ENCODE peak calls at places on chromosomes 3 and 15, in four cellular contexts. Z is lower lobe of right lung, I is astrocyte, P is neural progenitor cell. V is an unnamed sample.

GRCh38 chr3:184636774-184637316 is 75.0 kb downstream of the MAGEF1 start:
- DNase-seq in Z (no peak), I (peak; percentile 84), P (peak; percentile 46), V (no peak)

GRCh38 chr3:152471814-152472605 is 203.3 kb downstream of the MBNL1 start:
- DNase-seq in Z (peak; percentile 41), I (peak; percentile 32), P (peak; percentile 61), V (peak; percentile 52)

GRCh38 chr15:65368300-65368617 is 9.5 kb downstream of the IGDCC3 start:
- DNase-seq in Z (no peak), I (no peak), P (peak; percentile 90), V (no peak)

GRCh38 chr3:72487946-72488735 is 360.1 kb downstream of the SHQ1 start:
- DNase-seq in Z (no peak), I (peak; percentile 19), P (no peak), V (no peak)

GRCh38 chr3:37248179-37248578 is 73.8 kb upstream of the LRRFIP2 start:
- DNase-seq in Z (no peak), I (no peak), P (no peak), V (no peak)

GRCh38 chr15:75043509-75044257 is 20.3 kb downstream of the PPCDC start:
- DNase-seq in Z (peak; percentile 96), I (peak; percentile 99), P (no peak), V (peak; percentile 92)

GRCh38 chr15:91844928-91845327 is 8.6 kb upstream of the SLCO3A1 start:
- DNase-seq in Z (no peak), I (no peak), P (no peak), V (no peak)

GRCh38 chr3:52777959-52778805 is 783 bp downstream of the ITIH1 start:
- DNase-seq in Z (peak; percentile 20), I (no peak), P (peak; percentile 1), V (no peak)

GRCh38 chr3:112671930-112672715 is 31.2 kb upstream of the CCDC80 start:
- DNase-seq in Z (no peak), I (peak; percentile 99), P (no peak), V (no peak)

GRCh38 chr3:41846850-41847249 is 115.1 kb downstream of the ULK4 start:
- DNase-seq in Z (no peak), I (peak; percentile 23), P (no peak), V (no peak)

GRCh38 chr3:127456471-127457093 is 134.0 kb downstream of the TPRA1 start:
- DNase-seq in Z (no peak), I (peak; percentile 56), P (no peak), V (no peak)

GRCh38 chr3:4908769-4909156 is 70.5 kb upstream of the BHLHE40 start:
- DNase-seq in Z (no peak), I (no peak), P (no peak), V (no peak)

GRCh38 chr3:192188218-192188835 is 539.0 kb downstream of the FGF12 start:
- DNase-seq in Z (peak; percentile 64), I (peak; percentile 13), P (peak; percentile 80), V (no peak)

GRCh38 chr3:73653877-73654276 is 29.1 kb upstream of the PDZRN3 start:
- DNase-seq in Z (no peak), I (peak; percentile 20), P (no peak), V (no peak)

GRCh38 chr15:49889525-49889924 is 229.5 kb downstream of the ATP8B4 start:
- DNase-seq in Z (no peak), I (no peak), P (no peak), V (no peak)

GRCh38 chr3:52002768-52003167 is 7.1 kb upstream of the RPL29 start:
- DNase-seq in Z (no peak), I (no peak), P (peak; percentile 83), V (no peak)

GRCh38 chr3:44120721-44121582 is 120.7 kb upstream of the TOPAZ1 start:
- DNase-seq in Z (no peak), I (no peak), P (no peak), V (no peak)

GRCh38 chr3:123745184-123745855 is 138.8 kb downstream of the MYLK start:
- DNase-seq in Z (no peak), I (no peak), P (no peak), V (no peak)
- TF ChIP-seq CTCF in Z (peak; percentile 18), I (no peak), P (peak; percentile 47), V (no peak)

GRCh38 chr3:151345854-151346253 is 16.5 kb upstream of the P2RY13 start:
- DNase-seq in Z (no peak), I (peak; percentile 68), P (no peak), V (no peak)
- H3K4me1 ChIP-seq in Z (peaks cover 4% of the 10 kb centered on the region), I (no peaks in the 10 kb centered on the region), P (peaks cover 10% of the 10 kb centered on the region), V (no peaks in the 10 kb centered on the region)

GRCh38 chr3:47517937-47518336 is 4.4 kb upstream of the ELP6 start:
- DNase-seq in Z (no peak), I (no peak), P (no peak), V (no peak)

GRCh38 chr3:47513125-47513929 is at the start of gene ELP6:
- DNase-seq in Z (peak; percentile 98), I (peak; percentile 86), P (peak; percentile 98), V (peak; percentile 94)

GRCh38 chr3:47515100-47515499 is 1.6 kb upstream of the ELP6 start:
- DNase-seq in Z (no peak), I (no peak), P (no peak), V (no peak)

GRCh38 chr3:47515864-47516319 is 2.4 kb upstream of the ELP6 start:
- DNase-seq in Z (no peak), I (no peak), P (no peak), V (no peak)

DNA sequence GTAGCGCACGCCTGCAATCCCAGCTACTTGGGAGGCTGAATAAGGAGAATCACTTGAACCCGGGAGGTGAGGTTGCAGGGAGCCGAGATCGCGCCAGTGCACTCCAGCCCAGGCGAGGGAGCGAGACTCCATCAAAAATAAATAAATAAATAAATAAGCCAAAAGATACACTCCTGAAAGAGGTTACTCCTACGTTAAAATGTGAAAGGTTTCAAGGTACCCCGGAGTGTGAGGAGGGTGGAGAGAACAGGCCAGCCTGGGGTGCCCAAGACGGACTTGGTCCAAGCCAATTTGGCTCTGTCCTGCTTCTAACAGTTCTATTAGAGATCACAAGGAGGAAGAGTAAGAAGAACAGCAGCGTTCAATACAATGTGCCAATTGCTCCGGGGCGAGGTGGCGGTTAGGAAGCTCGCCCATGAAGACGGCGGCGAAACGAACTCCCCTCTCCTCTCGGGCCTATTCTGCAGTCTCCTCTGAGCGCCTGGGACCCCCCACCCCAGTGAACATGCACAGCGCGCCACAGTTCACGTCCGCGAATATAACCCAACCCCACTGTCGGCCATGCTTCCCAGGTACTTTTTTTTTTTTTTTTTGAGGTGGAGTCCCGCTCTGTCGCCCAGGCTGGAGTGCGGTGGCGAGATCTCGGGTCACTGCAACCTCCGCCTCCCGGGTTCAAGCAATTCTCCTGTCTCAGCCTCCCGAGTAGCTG is 942 bp downstream of the ELP6 start:
- DNase-seq in Z (no peak), I (no peak), P (peak; percentile 50), V (no peak)
- H3K27ac ChIP-seq in Z (peak overlapping the region; percentile 93), I (peak overlapping the region; percentile 96), P (no peak overlapping the region), V (peak overlapping the region; percentile 84)

DNA sequence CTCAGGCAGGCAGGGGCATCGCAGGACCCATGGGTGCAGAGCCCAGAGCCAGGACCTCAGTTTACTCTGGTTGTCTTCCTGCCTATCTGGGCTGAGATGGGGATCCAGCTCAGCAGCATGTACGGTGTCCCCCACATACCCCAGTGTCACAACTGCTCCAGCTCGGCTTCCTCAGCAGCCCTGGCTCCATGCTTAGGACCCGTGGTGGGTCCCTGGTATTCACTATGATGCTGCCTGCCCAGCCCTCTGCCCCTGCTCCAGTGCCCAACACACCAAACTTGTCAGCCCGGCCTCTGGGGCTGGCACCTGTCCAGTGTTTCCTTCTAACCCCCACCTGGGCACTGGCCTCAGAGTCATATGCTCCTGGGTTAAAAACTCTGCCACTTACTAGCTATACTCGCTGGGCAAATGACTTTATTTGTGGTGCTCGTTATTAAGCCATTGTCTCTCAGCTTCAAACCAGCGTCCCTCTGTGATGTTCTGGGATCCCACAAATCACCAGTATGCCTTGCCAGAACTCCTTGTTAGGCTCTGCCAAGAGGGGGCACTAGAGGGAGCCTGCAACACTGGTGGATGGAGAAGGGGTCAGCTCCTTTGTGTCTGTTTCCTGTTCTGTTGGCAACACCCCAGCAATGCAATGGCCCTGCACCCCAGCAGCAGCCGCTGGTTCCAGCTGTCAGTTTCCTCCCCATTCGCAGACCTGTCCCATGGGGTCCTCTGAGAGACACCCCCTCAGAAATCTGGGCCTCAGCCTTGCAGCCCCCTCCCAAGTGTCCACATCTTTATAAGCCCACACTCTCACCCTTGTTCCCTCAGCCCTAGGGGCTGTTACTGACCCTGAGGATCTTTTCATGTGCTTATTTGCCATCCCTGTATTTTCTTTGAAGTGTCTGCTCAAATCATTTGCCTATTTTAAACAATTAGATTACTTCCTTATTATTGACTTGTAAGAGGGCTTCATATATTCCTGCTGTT is 24.1 kb upstream of the MRPS22 start:
- DNase-seq in Z (no peak), I (no peak), P (peak; percentile 63), V (no peak)
- TF ChIP-seq CTCF in Z (peak; percentile 11), I (peak; percentile 27), P (peak; percentile 57), V (no peak)

DNA sequence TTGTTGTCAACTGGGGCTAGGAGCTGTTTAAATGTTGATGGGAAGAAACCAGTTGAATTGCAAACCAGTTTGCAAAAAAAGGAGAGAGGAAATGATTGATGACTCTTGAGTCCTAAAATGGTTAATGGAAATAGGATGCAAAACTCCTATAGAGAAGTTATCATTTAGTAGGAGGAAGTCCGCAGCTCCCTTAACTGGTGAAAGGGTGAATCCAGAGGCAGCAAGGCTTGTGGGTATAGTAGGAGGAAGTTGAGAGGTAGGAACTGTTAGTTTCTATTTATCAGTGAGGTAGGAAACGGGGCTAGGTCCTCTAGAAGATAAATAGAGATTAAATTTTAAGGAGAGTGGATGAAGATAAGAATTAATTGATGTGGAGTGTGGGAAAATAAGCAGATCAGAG is 15.4 kb downstream of the IREB2 start:
- DNase-seq in Z (no peak), I (no peak), P (no peak), V (no peak)
- H3K4me1 ChIP-seq in Z (peaks cover 84% of the 10 kb centered on the region), I (peaks cover 4% of the 10 kb centered on the region), P (no peaks in the 10 kb centered on the region), V (peaks cover 82% of the 10 kb centered on the region)

DNA sequence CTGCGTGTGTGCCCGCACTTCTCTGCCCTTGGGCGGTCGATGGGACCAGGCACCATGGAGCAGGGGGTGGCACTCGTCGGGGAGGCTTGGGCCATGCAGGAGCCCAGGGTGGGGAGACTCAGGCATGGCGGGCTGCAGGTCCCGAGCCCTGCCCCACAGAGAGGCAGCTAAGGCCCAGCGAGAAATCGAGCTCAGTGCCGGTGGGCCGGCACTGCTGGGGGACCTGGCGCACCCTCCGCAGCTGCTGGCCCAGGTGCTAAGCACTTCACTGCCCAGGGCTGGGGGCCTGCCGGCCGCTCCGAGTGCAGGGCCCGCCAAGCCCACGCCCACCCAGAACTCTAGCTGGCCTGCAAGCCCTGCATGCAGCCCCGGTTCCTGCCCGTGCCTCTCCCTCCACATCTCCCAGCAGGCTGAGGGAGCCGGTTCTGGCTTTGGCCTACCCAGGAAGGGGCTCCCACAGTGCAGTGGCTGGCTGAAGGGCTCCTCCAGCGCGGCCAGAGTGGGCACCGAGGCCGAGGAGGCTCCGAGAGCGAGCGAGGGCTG is 553 bp upstream of the RTP4 start:
- DNase-seq in Z (peak; percentile 48), I (no peak), P (no peak), V (no peak)
- H3K27ac ChIP-seq in Z (peak overlapping the region; percentile 92), I (no peak overlapping the region), P (no peak overlapping the region), V (peak overlapping the region; percentile 74)

GRCh38 chr3:31448882-31449243 is 83.9 kb upstream of the STT3B start:
- DNase-seq in Z (no peak), I (no peak), P (no peak), V (no peak)
- TF ChIP-seq CTCF in Z (no peak), I (no peak), P (no peak), V (no peak)